ENCODE peak calls at places on chromosome 13, in six cellular contexts. S is mucosa of descending colon, J is HFF-Myc, T is GM12865, P is left lung, H is neural progenitor cell. V is an unnamed sample.

GRCh38 chr13:114095486-114095885 is 36.9 kb downstream of the RASA3 start:
- DNase-seq in S (no peak), J (no peak), T (no peak), P (no peak), H (no peak), V (no peak)

GRCh38 chr13:111248822-111249221 is 71.6 kb upstream of the TEX29 start:
- DNase-seq in S (no peak), J (no peak), T (no peak), P (no peak), H (no peak), V (no peak)

GRCh38 chr13:79483302-79483701 is 2.3 kb downstream of the NDFIP2 start:
- DNase-seq in S (no peak), J (peak; percentile 37), T (no peak), P (no peak), H (no peak), V (peak; percentile 94)

GRCh38 chr13:85386424-85386823 is 412.8 kb downstream of the SLITRK6 start:
- DNase-seq in S (no peak), J (no peak), T (no peak), P (no peak), H (peak; percentile 26), V (no peak)

GRCh38 chr13:59643239-59643865 is 520.4 kb downstream of the DIAPH3 start:
- DNase-seq in S (no peak), J (no peak), T (no peak), P (no peak), H (no peak), V (no peak)

GRCh38 chr13:100573121-100573520 is 15.5 kb downstream of the GGACT start:
- DNase-seq in S (peak; percentile 85), J (peak; percentile 41), T (peak; percentile 84), P (no peak), H (peak; percentile 85), V (peak; percentile 82)

GRCh38 chr13:78786399-78786879 is 127.5 kb upstream of the OBI1 start:
- DNase-seq in S (no peak), J (no peak), T (no peak), P (no peak), H (no peak), V (no peak)

GRCh38 chr13:99495478-99496321 is 5.6 kb upstream of the TM9SF2 start:
- DNase-seq in S (no peak), J (no peak), T (peak; percentile 37), P (no peak), H (no peak), V (no peak)

GRCh38 chr13:84776578-84776977 is 894.3 kb upstream of the SLITRK1 start:
- DNase-seq in S (no peak), J (no peak), T (no peak), P (no peak), H (no peak), V (no peak)

GRCh38 chr13:32537580-32538233 is 888 bp downstream of the N4BP2L2 start:
- DNase-seq in S (peak; percentile 44), J (no peak), T (no peak), P (peak; percentile 83), H (no peak), V (peak; percentile 24)

GRCh38 chr13:26584713-26585112 is 27.2 kb downstream of the WASF3 start:
- DNase-seq in S (no peak), J (no peak), T (no peak), P (no peak), H (no peak), V (peak; percentile 87)

GRCh38 chr13:34942732-34943674 is 933 bp downstream of the NBEA start:
- DNase-seq in S (peak; percentile 27), J (no peak), T (peak; percentile 11), P (peak; percentile 78), H (peak; percentile 84), V (no peak)

GRCh38 chr13:84567848-84568247 is 685.6 kb upstream of the SLITRK1 start:
- DNase-seq in S (no peak), J (no peak), T (no peak), P (no peak), H (no peak), V (no peak)

GRCh38 chr13:30429721-30430694 is 7.7 kb downstream of the UBE2L5 start:
- DNase-seq in S (no peak), J (no peak), T (peak; percentile 72), P (no peak), H (no peak), V (peak; percentile 85)

GRCh38 chr13:63636231-63636993 is 2220.8 kb upstream of the PCDH20 start:
- DNase-seq in S (no peak), J (no peak), T (peak; percentile 10), P (no peak), H (no peak), V (no peak)

GRCh38 chr13:51785592-51786424 is 18.2 kb downstream of the DHRS12 start:
- DNase-seq in S (peak; percentile 40), J (peak; percentile 70), T (no peak), P (no peak), H (peak; percentile 68), V (peak; percentile 54)

GRCh38 chr13:33743438-33744368 is 74.2 kb upstream of the RFC3 start:
- DNase-seq in S (no peak), J (no peak), T (peak; percentile 89), P (no peak), H (no peak), V (no peak)

GRCh38 chr13:36839281-36839680 is 20.3 kb downstream of the RFXAP start:
- DNase-seq in S (no peak), J (no peak), T (no peak), P (no peak), H (no peak), V (no peak)

GRCh38 chr13:72229067-72229466 is 362.1 kb upstream of the DACH1 start:
- DNase-seq in S (no peak), J (no peak), T (no peak), P (no peak), H (no peak), V (no peak)

GRCh38 chr13:99227331-99227900 is 26.8 kb downstream of the UBAC2 start:
- DNase-seq in S (no peak), J (no peak), T (no peak), P (no peak), H (no peak), V (peak; percentile 17)

GRCh38 chr13:43787998-43788397 is 1.2 kb upstream of the ENOX1 start:
- DNase-seq in S (no peak), J (no peak), T (peak; percentile 61), P (no peak), H (peak; percentile 42), V (peak; percentile 49)

GRCh38 chr13:63206431-63206830 is 1790.8 kb upstream of the PCDH20 start:
- DNase-seq in S (no peak), J (no peak), T (no peak), P (no peak), H (no peak), V (no peak)

GRCh38 chr13:48252176-48252575 is 19.2 kb downstream of the ITM2B start:
- DNase-seq in S (no peak), J (no peak), T (no peak), P (no peak), H (no peak), V (no peak)

GRCh38 chr13:103164239-103164638 is 98.0 kb upstream of the SLC10A2 start:
- DNase-seq in S (no peak), J (no peak), T (no peak), P (no peak), H (no peak), V (no peak)

DNA sequence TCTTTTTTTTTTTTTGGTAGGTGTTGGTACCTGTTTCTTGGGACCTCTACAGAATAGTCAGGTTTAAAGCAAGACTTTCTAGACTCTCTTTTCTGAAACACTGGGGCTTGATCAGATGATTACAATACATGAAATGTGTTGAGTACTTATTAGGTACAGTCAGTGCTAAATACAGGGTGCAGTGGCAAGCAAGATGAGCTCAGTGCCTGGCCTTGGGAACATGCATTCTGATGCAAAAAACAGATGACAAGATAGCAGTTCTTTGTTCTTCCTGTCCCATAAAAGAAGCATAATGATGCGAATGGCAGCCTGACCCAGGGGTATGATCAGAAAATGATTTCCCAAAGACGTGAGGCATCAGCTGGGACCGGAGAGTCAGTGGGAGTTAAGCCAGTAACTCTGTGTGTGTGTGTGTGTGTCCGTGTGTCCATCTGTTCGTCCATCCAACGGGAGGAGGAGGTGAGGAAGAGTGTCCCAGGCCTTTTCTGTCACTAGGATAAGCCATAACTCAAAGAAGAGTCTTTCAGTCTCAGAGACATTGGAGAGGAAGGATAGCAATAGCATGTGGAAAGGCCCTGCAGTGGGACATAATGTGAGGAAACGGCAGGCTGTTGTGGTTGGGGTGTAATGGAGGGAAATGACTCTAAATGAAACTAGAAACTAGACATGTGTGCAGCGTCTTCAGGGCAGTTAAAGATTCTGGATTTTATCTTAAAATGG is 32.2 kb downstream of the SLAIN1 start:
- DNase-seq in S (no peak), J (no peak), T (peak; percentile 84), P (no peak), H (no peak), V (no peak)
- H3K4me3 ChIP-seq in S (no peak overlapping the region), J (no peak overlapping the region), T (no peak overlapping the region), P (no peak overlapping the region), H (no peak overlapping the region), V (no peak overlapping the region)

GRCh38 chr13:73961181-73961580 is 173.0 kb downstream of the KLF12 start:
- DNase-seq in S (no peak), J (no peak), T (peak; percentile 73), P (no peak), H (no peak), V (no peak)
- H3K4me3 ChIP-seq in S (no peak overlapping the region), J (no peak overlapping the region), T (peak overlapping the region; percentile 18), P (no peak overlapping the region), H (no peak overlapping the region), V (no peak overlapping the region)

DNA sequence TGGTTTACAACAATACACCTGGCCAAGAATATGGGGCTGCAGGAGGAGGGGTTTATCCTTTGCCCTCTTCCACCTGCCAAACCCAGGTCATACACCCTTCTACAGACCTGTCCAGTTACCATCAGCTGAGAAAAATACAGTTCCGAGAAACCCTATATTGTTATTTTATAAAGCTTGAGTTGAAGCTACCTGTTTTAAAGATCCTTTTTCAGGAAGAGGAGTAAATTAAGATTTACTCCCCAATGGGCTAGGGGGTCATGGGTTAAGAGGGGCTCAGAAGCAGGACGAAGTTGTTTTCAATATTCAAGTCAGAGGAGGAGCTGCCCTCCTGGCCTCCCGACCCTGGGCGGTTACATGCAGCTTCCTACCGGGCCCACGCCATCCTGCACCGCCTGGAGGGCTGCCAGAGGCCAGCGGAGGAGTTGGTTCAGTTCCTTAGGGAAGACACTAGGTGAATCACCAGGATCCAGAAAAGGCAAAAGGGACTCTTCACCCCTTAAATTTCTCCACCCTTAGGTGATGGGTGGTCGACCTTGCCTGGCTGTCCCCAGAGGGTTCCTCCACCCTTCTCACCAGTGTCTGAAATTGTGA is 1.3 kb downstream of the GJB2 start:
- DNase-seq in S (peak; percentile 76), J (no peak), T (no peak), P (no peak), H (no peak), V (no peak)
- H3K4me3 ChIP-seq in S (no peak overlapping the region), J (no peak overlapping the region), T (peak overlapping the region; percentile 58), P (peak overlapping the region; percentile 55), H (peak overlapping the region; percentile 74), V (no peak overlapping the region)

GRCh38 chr13:19179916-19180315 is 1.7 kb downstream of the TUBA3C start:
- DNase-seq in S (no peak), J (no peak), T (no peak), P (no peak), H (no peak), V (no peak)
- H3K4me3 ChIP-seq in S (no peak overlapping the region), J (no peak overlapping the region), T (no peak overlapping the region), P (no peak overlapping the region), H (no peak overlapping the region), V (no peak overlapping the region)

V was measured in AG10803.